ENCODE peak calls at places on chromosomes 11 and 22, in six cellular contexts. M is ovary, X is fibroblast of mammary gland, Q is foreskin fibroblast, Z is A549, J is left ventricle myocardium inferior. U is an unnamed sample.

GRCh38 chr22:50620861-50621490 is 7.0 kb downstream of the ARSA start:
- DNase-seq in M (no peak), X (peak; percentile 17), Q (no peak), Z (no peak), J (no peak), U (no peak)

GRCh38 chr11:128961645-128962044 is 19.0 kb upstream of the TP53AIP1 start:
- DNase-seq in M (no peak), X (no peak), Q (no peak), Z (no peak), J (no peak), U (no peak)

GRCh38 chr11:14179126-14179820 is 179.7 kb downstream of the RRAS2 start:
- DNase-seq in M (no peak), X (peak; percentile 87), Q (peak; percentile 94), Z (no peak), J (no peak), U (peak; percentile 63)

GRCh38 chr11:64745523-64746328 is 1.8 kb upstream of the RASGRP2 start:
- DNase-seq in M (peak; percentile 55), X (peak; percentile 48), Q (peak; percentile 79), Z (peak; percentile 67), J (peak; percentile 92), U (peak; percentile 86)

GRCh38 chr11:134893810-134894685 is 482.0 kb upstream of the B3GAT1 start:
- DNase-seq in M (no peak), X (no peak), Q (no peak), Z (no peak), J (no peak), U (no peak)

GRCh38 chr22:36328635-36329216 is 59.0 kb downstream of the MYH9 start:
- DNase-seq in M (peak; percentile 74), X (peak; percentile 93), Q (peak; percentile 86), Z (peak; percentile 14), J (peak; percentile 63), U (peak; percentile 91)

GRCh38 chr11:64119748-64120147 is 46.2 kb downstream of the MACROD1 start:
- DNase-seq in M (no peak), X (no peak), Q (no peak), Z (no peak), J (no peak), U (no peak)

GRCh38 chr11:8838248-8838647 is 72.7 kb upstream of the AKIP1 start:
- DNase-seq in M (no peak), X (peak; percentile 95), Q (peak; percentile 91), Z (no peak), J (no peak), U (peak; percentile 99)

GRCh38 chr11:15171956-15172355 is 57.2 kb downstream of the INSC start:
- DNase-seq in M (no peak), X (no peak), Q (peak; percentile 39), Z (no peak), J (no peak), U (no peak)

GRCh38 chr11:5690216-5690615 is 626 bp downstream of the TRIM22 start:
- DNase-seq in M (peak; percentile 38), X (peak; percentile 53), Q (peak; percentile 29), Z (no peak), J (no peak), U (peak; percentile 77)

GRCh38 chr11:16346975-16347374 is 9.4 kb downstream of the SOX6 start:
- DNase-seq in M (no peak), X (no peak), Q (peak; percentile 34), Z (no peak), J (no peak), U (no peak)

GRCh38 chr11:23976776-23977380 is 520.0 kb upstream of the LUZP2 start:
- DNase-seq in M (no peak), X (peak; percentile 73), Q (peak; percentile 38), Z (no peak), J (no peak), U (peak; percentile 53)
- H3K4me3 ChIP-seq in M (no peak overlapping the region), X (no peak overlapping the region), Q (no peak overlapping the region), Z (no peak overlapping the region), J (no peak overlapping the region), U (no peak overlapping the region)

GRCh38 chr22:27801197-27801615 is 350 bp downstream of the MN1 start:
- DNase-seq in M (peak; percentile 45), X (peak; percentile 34), Q (peak; percentile 73), Z (peak; percentile 3), J (peak; percentile 36), U (peak; percentile 45)
- TF ChIP-seq CTCF in M (no peak), X (no peak), Q (no peak), Z (no peak), J (no peak), U (no peak)

DNA sequence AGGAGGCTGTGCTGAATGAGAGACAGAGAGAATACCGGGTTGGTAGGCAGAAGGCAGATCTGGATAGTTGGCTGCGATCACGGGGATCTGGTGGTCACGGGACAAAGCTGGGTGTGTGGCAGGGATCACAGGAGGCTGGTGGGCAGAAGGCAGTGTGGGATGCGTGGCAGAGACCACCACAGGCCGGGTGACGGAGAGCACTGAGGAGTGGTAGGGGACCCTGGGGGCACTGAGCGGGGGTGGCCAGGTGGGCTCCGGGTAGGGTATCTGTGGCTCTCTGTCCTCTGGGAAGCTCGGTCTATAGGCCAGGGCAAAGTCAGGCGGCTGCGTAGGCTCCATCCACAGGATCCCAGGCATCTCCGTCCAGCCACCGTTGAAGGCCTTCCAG is 1.4 kb downstream of the CD248 start:
- DNase-seq in M (no peak), X (no peak), Q (peak; percentile 45), Z (no peak), J (no peak), U (peak; percentile 40)
- H3K4me3 ChIP-seq in M (peak overlapping the region; percentile 43), X (peak overlapping the region; percentile 63), Q (peak overlapping the region; percentile 94), Z (no peak overlapping the region), J (peak overlapping the region; percentile 73), U (peak overlapping the region; percentile 91)

GRCh38 chr11:67438121-67438902 is 830 bp upstream of the PTPRCAP start:
- DNase-seq in M (no peak), X (no peak), Q (no peak), Z (no peak), J (no peak), U (no peak)
- TF ChIP-seq CTCF in M (no peak), X (no peak), Q (no peak), Z (no peak), J (no peak), U (no peak)

DNA sequence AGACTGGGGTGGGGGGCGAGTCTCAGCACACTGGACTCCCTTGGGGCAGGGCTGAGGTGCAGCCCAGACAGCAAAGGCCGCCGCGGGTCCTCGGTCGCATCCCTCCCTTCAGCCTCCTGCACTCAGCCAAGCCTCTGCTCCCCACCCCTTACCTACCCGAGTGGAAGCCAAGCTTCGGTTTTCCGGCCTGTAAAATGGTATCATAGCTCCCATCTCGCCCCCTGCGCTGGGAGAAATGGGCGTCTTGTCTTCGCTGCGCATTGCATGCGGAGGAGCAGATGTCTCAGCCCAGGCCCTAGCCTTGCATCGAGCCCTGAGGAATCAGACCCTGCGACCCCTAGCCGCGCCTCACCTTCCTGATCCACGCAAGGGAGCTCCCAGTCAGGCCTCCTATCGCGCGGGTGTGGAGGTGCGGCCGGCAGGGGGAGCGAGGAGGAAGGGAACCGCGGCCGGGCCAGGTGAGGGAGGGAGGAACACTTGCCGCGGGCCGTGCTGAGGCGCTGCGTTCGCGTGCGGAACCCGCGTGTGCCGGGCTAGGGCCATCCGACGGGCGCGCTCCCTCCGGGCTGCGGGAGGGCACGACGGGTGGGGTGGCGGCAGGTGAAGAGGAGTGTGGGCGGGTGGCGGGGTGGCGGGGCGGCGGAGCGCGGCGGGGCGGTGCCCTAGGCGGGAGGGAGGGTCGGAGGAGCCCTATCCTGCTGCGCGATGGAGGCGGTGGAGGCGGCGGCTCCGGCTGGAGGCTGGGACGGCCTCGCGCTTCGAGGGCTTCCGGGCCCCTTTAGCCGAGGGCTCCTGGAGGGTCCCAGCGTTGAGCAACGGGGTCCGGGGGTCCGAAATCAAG is 4.1 kb upstream of the TBX1 start:
- DNase-seq in M (no peak), X (no peak), Q (peak; percentile 48), Z (peak; percentile 72), J (no peak), U (peak; percentile 42)
- H3K4me3 ChIP-seq in M (no peak overlapping the region), X (no peak overlapping the region), Q (no peak overlapping the region), Z (peak overlapping the region; percentile 42), J (peak overlapping the region; percentile 50), U (no peak overlapping the region)

DNA sequence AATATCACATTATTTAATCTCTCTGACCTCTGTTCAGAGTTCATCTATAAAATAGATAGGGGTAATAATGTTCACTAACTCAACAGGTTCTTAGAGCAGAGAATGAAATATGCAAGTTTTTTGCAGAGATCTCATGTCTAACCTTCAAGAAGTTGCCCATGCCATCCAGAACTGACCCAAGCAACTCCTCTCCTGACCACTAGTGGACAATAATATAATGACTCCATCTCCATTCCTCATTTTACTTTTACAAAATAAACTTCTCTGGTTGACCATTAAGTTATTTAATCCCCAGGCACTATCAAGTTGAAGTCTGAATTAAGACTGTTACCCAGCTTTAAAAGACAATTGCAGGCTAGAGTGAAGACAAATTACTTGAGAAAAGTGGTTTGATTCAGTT is 382.6 kb downstream of the KCNA4 start:
- DNase-seq in M (no peak), X (no peak), Q (no peak), Z (no peak), J (no peak), U (no peak)
- TF ChIP-seq CTCF in M (no peak), X (peak; percentile 28), Q (no peak), Z (no peak), J (peak; percentile 47), U (peak; percentile 4)

GRCh38 chr22:32808038-32808445 is 6.5 kb downstream of the TIMP3 start:
- DNase-seq in M (no peak), X (no peak), Q (no peak), Z (no peak), J (no peak), U (peak; percentile 35)

GRCh38 chr22:32805586-32805881 is 4.0 kb downstream of the TIMP3 start:
- DNase-seq in M (no peak), X (no peak), Q (no peak), Z (no peak), J (no peak), U (no peak)

GRCh38 chr22:32804036-32804435 is 2.5 kb downstream of the TIMP3 start:
- DNase-seq in M (no peak), X (peak; percentile 74), Q (peak; percentile 66), Z (no peak), J (no peak), U (peak; percentile 56)

GRCh38 chr22:32804823-32805585 is 3.5 kb downstream of the TIMP3 start:
- DNase-seq in M (no peak), X (no peak), Q (no peak), Z (no peak), J (no peak), U (peak; percentile 59)

DNA sequence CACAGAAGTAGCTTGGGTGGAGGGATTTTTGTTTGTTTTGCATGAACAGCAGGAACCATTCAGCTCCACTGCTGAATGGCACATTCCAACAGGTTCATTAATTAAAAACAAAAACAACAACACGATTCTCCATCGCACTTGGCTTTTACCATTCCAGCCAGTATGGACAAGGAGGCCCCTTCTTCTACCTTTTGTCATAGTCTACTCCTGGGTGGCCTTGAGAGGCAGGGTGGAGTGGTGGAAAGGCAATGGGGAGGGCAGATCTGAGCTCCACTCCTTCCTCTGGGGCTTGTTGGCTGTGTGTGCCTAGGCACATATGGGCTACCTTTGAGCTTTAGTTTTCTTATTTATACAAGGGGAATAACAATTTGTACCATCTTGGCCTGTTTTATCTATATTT is 4.8 kb downstream of the TIMP3 start:
- DNase-seq in M (no peak), X (no peak), Q (no peak), Z (no peak), J (no peak), U (peak; percentile 34)
- H3K4me3 ChIP-seq in M (no peak overlapping the region), X (no peak overlapping the region), Q (no peak overlapping the region), Z (no peak overlapping the region), J (peak overlapping the region; percentile 100), U (peak overlapping the region; percentile 80)

U was measured in fibroblast of villous mesenchyme.